ENCODE peak calls at places on chromosomes 4 and X, in seven cellular contexts. X is NCI-H774; Q is RPMI8226; P is fibroblast of lung; D is activated CD4-positive, alpha-beta T cell treated with anti-CD3 and anti-CD28 coated beads, Interleukin-2, amount 50 U/mL, for 1 hour; F is IMR-90; V is fibroblast of villous mesenchyme. K is an unnamed sample.

GRCh38 chrX:2928127-2928582 is 984 bp downstream of the ARSD start:
- DNase-seq in X (no peak), V (no peak), Q (no peak), P (no peak), D (no peak), F (peak; percentile 47), K (no peak)

GRCh38 chr4:119237642-119238041 is 25.1 kb downstream of the USP53 start:
- DNase-seq in P (no peak), D (no peak), Q (no peak), F (no peak), X (no peak), V (no peak), K (no peak)

GRCh38 chrX:69192603-69193002 is 27.4 kb upstream of the PJA1 start:
- DNase-seq in Q (no peak), F (no peak), X (no peak), P (no peak), V (no peak), D (no peak), K (no peak)

GRCh38 chr4:165537028-165537648 is 158.3 kb downstream of the CPE start:
- DNase-seq in Q (peak; percentile 13), V (peak; percentile 63), X (peak; percentile 1), P (peak; percentile 65), D (no peak), F (peak; percentile 39), K (peak; percentile 73)

GRCh38 chr4:151766691-151767090 is 5.9 kb upstream of the GATB start:
- DNase-seq in D (no peak), V (no peak), F (no peak), Q (no peak), X (no peak), P (no peak), K (no peak)

GRCh38 chr4:149987330-149987751 is 90.9 kb upstream of the DCLK2 start:
- DNase-seq in Q (peak; percentile 23), V (peak; percentile 63), P (peak; percentile 22), D (no peak), X (no peak), F (no peak), K (peak; percentile 27)

GRCh38 chr4:157992038-157992706 is 180.7 kb downstream of the GASK1B start:
- DNase-seq in V (peak; percentile 90), Q (peak; percentile 59), P (peak; percentile 91), D (no peak), X (peak; percentile 5), F (peak; percentile 77), K (peak; percentile 82)

GRCh38 chr4:121041307-121042090 is 30.8 kb downstream of the NDNF start:
- DNase-seq in Q (peak; percentile 21), F (no peak), D (no peak), X (no peak), P (no peak), V (no peak), K (no peak)

GRCh38 chr4:186701273-186701672 is 22.4 kb downstream of the FAT1 start:
- DNase-seq in V (peak; percentile 52), D (no peak), X (no peak), F (peak; percentile 41), Q (no peak), P (peak; percentile 61), K (peak; percentile 77)

GRCh38 chr4:6785572-6785925 is 3.0 kb downstream of the KIAA0232 start:
- DNase-seq in X (no peak), Q (no peak), P (no peak), F (no peak), D (no peak), V (no peak), K (no peak)

GRCh38 chr4:121698119-121698732 is 1.4 kb upstream of the ANXA5 start:
- DNase-seq in Q (no peak), F (no peak), D (no peak), X (no peak), V (no peak), P (peak; percentile 36), K (no peak)

GRCh38 chr4:94757192-94758140 is at the start of gene BMPR1B:
- DNase-seq in F (peak; percentile 67), Q (no peak), D (no peak), V (peak; percentile 69), P (peak; percentile 71), X (no peak), K (peak; percentile 76)

GRCh38 chrX:155028192-155028591 is 1.5 kb downstream of the FUNDC2 start:
- DNase-seq in X (no peak), F (no peak), V (no peak), P (no peak), Q (peak; percentile 15), D (no peak), K (no peak)

GRCh38 chr4:165506780-165507305 is 128.0 kb downstream of the CPE start:
- DNase-seq in X (no peak), D (no peak), V (no peak), F (no peak), Q (no peak), P (no peak), K (no peak)

GRCh38 chr4:74378573-74378972 is 13.6 kb downstream of the EREG start:
- DNase-seq in P (no peak), D (no peak), V (peak; percentile 67), Q (no peak), X (no peak), F (peak; percentile 35), K (no peak)

GRCh38 chrX:120274958-120275357 is 24.3 kb downstream of the ZBTB33 start:
- DNase-seq in Q (no peak), D (no peak), V (no peak), X (no peak), F (no peak), P (no peak), K (no peak)

GRCh38 chr4:14084598-14084997 is 457.1 kb upstream of the BOD1L1 start:
- DNase-seq in V (no peak), Q (no peak), F (no peak), P (no peak), D (no peak), X (no peak), K (no peak)

GRCh38 chr4:154491731-154492249 is at the start of gene DCHS2:
- DNase-seq in D (no peak), F (no peak), P (no peak), X (peak; percentile 4), V (no peak), Q (no peak), K (no peak)

GRCh38 chrX:135591871-135592270 is 71.4 kb downstream of the INTS6L start:
- DNase-seq in F (no peak), V (no peak), X (no peak), P (no peak), Q (no peak), D (no peak), K (no peak)

GRCh38 chr4:57234252-57234775 is 124.1 kb upstream of the IGFBP7 start:
- DNase-seq in D (no peak), X (no peak), P (no peak), Q (no peak), V (no peak), F (no peak), K (no peak)

GRCh38 chrX:67563469-67564448 is 19.9 kb downstream of the AR start:
- DNase-seq in Q (no peak), D (no peak), F (peak; percentile 52), P (no peak), X (no peak), V (no peak), K (no peak)

GRCh38 chr4:22129454-22130075 is 181.0 kb upstream of the KCNIP4 start:
- DNase-seq in F (peak; percentile 26), X (no peak), V (peak; percentile 10), Q (peak; percentile 14), P (peak; percentile 51), D (no peak), K (peak; percentile 32)

GRCh38 chr4:107931775-107932321 is 499 bp downstream of the CYP2U1 start:
- DNase-seq in Q (no peak), F (no peak), V (no peak), X (no peak), P (no peak), D (peak; percentile 11), K (no peak)

GRCh38 chrX:40542208-40542607 is 38.6 kb upstream of the ATP6AP2 start:
- DNase-seq in Q (no peak), V (no peak), P (no peak), X (no peak), D (no peak), F (no peak), K (no peak)

GRCh38 chr4:25923745-25924144 is 9.7 kb downstream of the SMIM20 start:
- DNase-seq in P (no peak), Q (no peak), F (no peak), V (no peak), X (no peak), D (no peak), K (no peak)

GRCh38 chr4:134636332-134637055 is 434.9 kb upstream of the PABPC4L start:
- DNase-seq in X (no peak), F (no peak), V (no peak), Q (no peak), P (no peak), D (no peak), K (no peak)

GRCh38 chrX:11619426-11619825 is 46.3 kb downstream of the ARHGAP6 start:
- DNase-seq in Q (no peak), V (no peak), F (peak; percentile 12), D (no peak), P (peak; percentile 65), X (no peak), K (no peak)

GRCh38 chrX:97597954-97598353 is 714.2 kb downstream of the RPA4 start:
- DNase-seq in X (no peak), D (no peak), F (no peak), Q (no peak), V (no peak), P (no peak), K (no peak)

GRCh38 chrX:121642415-121642814 is 595.0 kb downstream of the GLUD2 start:
- DNase-seq in P (no peak), X (no peak), F (no peak), D (no peak), Q (no peak), V (peak; percentile 49), K (peak; percentile 47)

GRCh38 chr4:143389543-143390195 is 53.0 kb downstream of the GAB1 start:
- DNase-seq in P (peak; percentile 55), D (no peak), X (peak; percentile 14), V (peak; percentile 70), F (peak; percentile 73), Q (no peak), K (peak; percentile 20)

K was measured in astrocyte of the spinal cord.